ENCODE peak calls at places on chromosomes 2 and 18, in nine cellular contexts. H is GM23338, K is PC-3, T is GM23248, C is OCI-LY7, I is MM.1S, J is SK-N-SH, F is HCT116, U is neural progenitor cell. Y is an unnamed sample.

GRCh38 chr18:9690418-9691178 is 17.5 kb upstream of the RAB31 start:
- DNase-seq in H (no peak), I (no peak), U (no peak), F (no peak), T (no peak), C (no peak), K (no peak), J (no peak), Y (no peak)

GRCh38 chr2:108588070-108588668 is 53.9 kb downstream of the LIMS1 start:
- DNase-seq in H (no peak), C (peak), F (no peak), K (peak), T (peak), J (no peak), U (no peak), I (peak), Y (no peak)

GRCh38 chr2:214740867-214741266 is 68.6 kb downstream of the BARD1 start:
- DNase-seq in K (no peak), U (no peak), H (no peak), T (no peak), F (no peak), I (no peak), J (no peak), C (no peak), Y (no peak)

GRCh38 chr2:212956665-212957064 is 194.7 kb downstream of the IKZF2 start:
- DNase-seq in F (no peak), J (no peak), C (no peak), T (no peak), I (no peak), H (no peak), K (peak), U (no peak), Y (no peak)

GRCh38 chr2:3000968-3001367 is 376.6 kb downstream of the EIPR1 start:
- DNase-seq in U (no peak), J (no peak), K (no peak), I (no peak), C (no peak), H (no peak), F (no peak), T (no peak), Y (no peak)

GRCh38 chr2:20946494-20946893 is 97.4 kb downstream of the APOB start:
- DNase-seq in K (no peak), F (no peak), U (no peak), I (no peak), J (no peak), C (no peak), T (no peak), H (no peak), Y (no peak)

GRCh38 chr2:190443778-190444481 is 35.8 kb downstream of the MFSD6 start:
- DNase-seq in F (no peak), H (no peak), T (peak), C (no peak), J (peak), I (no peak), K (peak), U (no peak), Y (peak)

GRCh38 chr2:236667526-236667925 is 97.9 kb downstream of the ACKR3 start:
- DNase-seq in H (no peak), C (no peak), I (no peak), K (no peak), U (no peak), T (no peak), F (no peak), J (no peak), Y (no peak)

GRCh38 chr2:1071650-1072049 is 121.0 kb downstream of the SNTG2 start:
- DNase-seq in K (no peak), H (no peak), T (no peak), C (no peak), U (no peak), I (no peak), F (no peak), J (no peak), Y (no peak)

GRCh38 chr18:80229766-80230745 is 17.3 kb downstream of the PARD6G start:
- DNase-seq in I (no peak), C (no peak), T (no peak), J (no peak), F (no peak), H (no peak), U (no peak), K (peak), Y (no peak)

GRCh38 chr18:56639094-56639361 is 636 bp upstream of the TXNL1 start:
- DNase-seq in T (peak), C (peak), J (peak), I (no peak), U (peak), F (no peak), H (peak), K (peak), Y (no peak)

GRCh38 chr2:24152413-24153197 is 22.2 kb upstream of the FAM228A start:
- DNase-seq in T (no peak), F (no peak), I (no peak), U (no peak), C (no peak), J (no peak), K (no peak), H (no peak), Y (no peak)

GRCh38 chr2:23587330-23587729 is 202.4 kb downstream of the KLHL29 start:
- DNase-seq in C (no peak), T (no peak), H (no peak), F (no peak), I (no peak), U (no peak), K (no peak), J (peak), Y (no peak)

GRCh38 chr2:129936334-129936934 is 43.0 kb upstream of the RAB6C start:
- DNase-seq in U (peak), J (peak), C (no peak), T (peak), I (peak), H (peak), F (no peak), K (no peak), Y (peak)

GRCh38 chr2:229431331-229431954 is 160.4 kb upstream of the PID1 start:
- DNase-seq in H (peak), I (peak), K (peak), C (peak), F (peak), J (peak), T (peak), U (peak), Y (peak)

GRCh38 chr2:975095-975494 is 24.4 kb downstream of the SNTG2 start:
- DNase-seq in C (no peak), J (no peak), H (no peak), T (no peak), I (no peak), K (no peak), F (no peak), U (no peak), Y (no peak)

GRCh38 chr2:57892920-57893319 is 153.7 kb upstream of the VRK2 start:
- DNase-seq in I (no peak), H (no peak), K (no peak), F (no peak), U (no peak), T (no peak), C (no peak), J (no peak), Y (no peak)

GRCh38 chr18:73975266-73975665 is 172.4 kb downstream of the FBXO15 start:
- DNase-seq in K (no peak), T (no peak), U (no peak), C (no peak), I (no peak), H (no peak), F (no peak), J (no peak), Y (no peak)

GRCh38 chr2:30656079-30656478 is 151.2 kb downstream of the CAPN13 start:
- DNase-seq in U (no peak), H (no peak), C (no peak), J (no peak), I (no peak), F (no peak), K (no peak), T (peak), Y (no peak)

GRCh38 chr2:88181511-88181910 is 11.4 kb downstream of the THNSL2 start:
- DNase-seq in K (peak), H (no peak), F (no peak), J (no peak), T (peak), U (no peak), C (no peak), I (peak), Y (no peak)

GRCh38 chr2:220670461-220670979 is 901.6 kb downstream of the EPHA4 start:
- DNase-seq in J (no peak), K (no peak), C (no peak), F (no peak), H (no peak), U (peak), T (no peak), I (no peak), Y (no peak)

GRCh38 chr18:54702687-54703086 is 111.6 kb downstream of the DYNAP start:
- DNase-seq in U (no peak), J (no peak), K (no peak), C (no peak), I (no peak), H (no peak), T (peak), F (no peak), Y (no peak)

GRCh38 chr2:226524381-226524843 is 275.2 kb downstream of the IRS1 start:
- DNase-seq in H (no peak), I (no peak), K (no peak), U (no peak), C (no peak), F (no peak), J (no peak), T (peak), Y (peak)

GRCh38 chr2:1486670-1487069 is 73.4 kb downstream of the TPO start:
- DNase-seq in K (no peak), T (no peak), F (no peak), H (no peak), I (no peak), C (no peak), U (no peak), J (no peak), Y (no peak)

GRCh38 chr2:236619910-236620612 is 50.4 kb downstream of the ACKR3 start:
- DNase-seq in I (no peak), U (no peak), F (no peak), J (no peak), H (no peak), T (no peak), K (no peak), C (no peak), Y (no peak)

GRCh38 chr2:19911799-19912509 is 10.2 kb upstream of the TTC32 start:
- DNase-seq in T (peak), I (no peak), J (no peak), U (no peak), K (peak), F (peak), H (no peak), C (no peak), Y (no peak)

GRCh38 chr2:149075868-149076267 is 37.4 kb downstream of the LYPD6B start:
- DNase-seq in U (peak), K (no peak), F (no peak), H (no peak), J (no peak), C (no peak), I (no peak), T (no peak), Y (no peak)

GRCh38 chr18:41842886-41843285 is 112.1 kb upstream of the PIK3C3 start:
- DNase-seq in F (no peak), U (no peak), I (no peak), K (peak), T (peak), C (no peak), J (no peak), H (no peak), Y (no peak)

GRCh38 chr2:202109139-202109736 is 36.2 kb downstream of the KIAA2012 start:
- DNase-seq in C (no peak), F (no peak), H (no peak), J (no peak), T (no peak), U (no peak), K (no peak), I (no peak), Y (no peak)

GRCh38 chr2:159124931-159125467 is 156.6 kb downstream of the TANC1 start:
- DNase-seq in H (no peak), U (no peak), F (no peak), T (peak), I (no peak), C (no peak), J (no peak), K (peak), Y (peak)

GRCh38 chr2:218255441-218255840 is 5.4 kb upstream of the GPBAR1 start:
- DNase-seq in F (no peak), U (no peak), I (no peak), T (peak), K (no peak), J (no peak), C (no peak), H (no peak), Y (no peak)

GRCh38 chr2:40451926-40452605 is at the start of gene SLC8A1:
- DNase-seq in F (no peak), C (peak), I (peak), T (peak), J (peak), U (peak), K (no peak), H (peak), Y (peak)

GRCh38 chr2:44342854-44343253 is 18.4 kb downstream of the PREPL start:
- DNase-seq in I (peak), K (peak), T (peak), H (peak), F (no peak), U (peak), C (peak), J (peak), Y (peak)

GRCh38 chr2:9329497-9329896 is 93.8 kb downstream of the ITGB1BP1 start:
- DNase-seq in U (no peak), K (no peak), T (no peak), C (no peak), I (no peak), J (no peak), F (no peak), H (no peak), Y (no peak)

GRCh38 chr2:9332136-9332852 is 91.0 kb downstream of the ITGB1BP1 start:
- DNase-seq in C (no peak), K (no peak), J (no peak), H (no peak), T (no peak), I (no peak), U (no peak), F (no peak), Y (no peak)

GRCh38 chr2:9331704-9332103 is 91.6 kb downstream of the ITGB1BP1 start:
- DNase-seq in H (peak), C (no peak), T (no peak), I (no peak), U (no peak), J (no peak), F (no peak), K (no peak), Y (peak)

GRCh38 chr2:9328931-9329330 is 94.4 kb downstream of the ITGB1BP1 start:
- DNase-seq in U (no peak), K (no peak), T (no peak), H (no peak), C (no peak), F (no peak), J (no peak), I (no peak), Y (no peak)

DNA sequence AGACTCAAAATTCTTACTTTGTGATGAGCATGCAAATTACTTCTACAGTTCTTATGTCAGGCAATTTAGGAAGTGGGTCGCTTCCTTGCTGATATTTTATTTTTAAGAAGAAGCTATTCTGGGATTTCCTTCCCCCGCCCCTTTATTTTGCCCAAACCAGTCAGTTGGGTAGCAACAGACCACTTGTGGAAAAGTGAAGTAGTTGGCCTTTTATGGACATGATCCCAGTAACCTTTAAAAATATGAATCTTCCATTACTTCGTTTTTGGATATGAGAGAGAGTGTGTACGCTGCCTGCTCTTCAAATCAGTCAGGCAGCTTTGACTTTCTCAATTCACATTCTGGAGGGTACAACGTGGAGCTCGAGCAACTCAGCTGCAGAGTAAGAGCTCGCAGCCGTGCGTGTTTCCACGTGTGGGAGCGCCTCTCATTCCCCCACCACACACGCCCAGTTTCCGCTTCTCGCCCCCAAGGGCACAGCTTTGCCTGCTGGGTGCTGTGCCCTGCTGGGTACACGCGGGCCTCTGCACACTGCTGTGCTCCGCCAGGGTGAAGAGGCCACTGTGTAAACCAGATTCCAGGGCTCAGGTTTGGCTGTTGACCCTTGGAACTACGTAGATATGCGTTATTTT is 92.6 kb downstream of the ITGB1BP1 start:
- DNase-seq in U (no peak), I (no peak), K (no peak), T (no peak), H (no peak), F (no peak), C (no peak), J (no peak), Y (no peak)
- TF ChIP-seq EZH2phosphoT487 in U (no peak), I (no peak), K (no peak), T (no peak), H (no peak), F (no peak), C (no peak), J (no peak), Y (no peak)

GRCh38 chr2:142100967-142101366 is 29.8 kb downstream of the LRP1B start:
- DNase-seq in T (no peak), K (peak), F (no peak), H (no peak), U (no peak), C (no peak), J (no peak), I (no peak), Y (no peak)

GRCh38 chr2:142094233-142094632 is 36.6 kb downstream of the LRP1B start:
- DNase-seq in I (no peak), F (no peak), K (no peak), J (no peak), U (no peak), C (no peak), T (no peak), H (no peak), Y (no peak)

GRCh38 chr2:142100139-142100873 is 30.5 kb downstream of the LRP1B start:
- DNase-seq in J (no peak), K (no peak), H (no peak), I (no peak), C (no peak), F (no peak), U (no peak), T (no peak), Y (no peak)

GRCh38 chr2:142097711-142098110 is 33.1 kb downstream of the LRP1B start:
- DNase-seq in F (no peak), I (no peak), J (no peak), U (no peak), K (no peak), H (no peak), T (no peak), C (no peak), Y (no peak)

DNA sequence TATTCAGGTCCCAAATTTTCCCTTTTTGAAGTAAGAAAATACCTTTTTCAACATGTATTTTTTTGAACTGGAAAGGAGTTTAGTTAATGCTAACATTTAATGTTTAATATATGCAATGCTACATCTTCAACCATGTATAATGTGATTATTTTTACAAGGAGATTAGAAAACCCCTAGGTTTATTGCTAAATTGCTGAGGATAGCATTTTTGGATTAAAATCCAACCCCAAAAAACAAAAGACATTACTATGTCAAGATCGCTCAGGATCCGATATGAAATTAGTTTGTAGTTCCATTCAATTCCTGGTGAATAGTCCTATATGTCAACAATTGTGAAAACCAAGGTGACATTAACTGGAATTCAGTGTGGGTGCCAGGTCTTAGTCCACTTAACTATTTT is 35.2 kb downstream of the LRP1B start:
- DNase-seq in U (no peak), I (no peak), F (no peak), K (no peak), C (no peak), J (no peak), T (no peak), H (no peak), Y (no peak)
- TF ChIP-seq EZH2phosphoT487 in U (no peak), I (no peak), F (no peak), K (no peak), C (no peak), J (no peak), T (no peak), H (no peak), Y (no peak)

DNA sequence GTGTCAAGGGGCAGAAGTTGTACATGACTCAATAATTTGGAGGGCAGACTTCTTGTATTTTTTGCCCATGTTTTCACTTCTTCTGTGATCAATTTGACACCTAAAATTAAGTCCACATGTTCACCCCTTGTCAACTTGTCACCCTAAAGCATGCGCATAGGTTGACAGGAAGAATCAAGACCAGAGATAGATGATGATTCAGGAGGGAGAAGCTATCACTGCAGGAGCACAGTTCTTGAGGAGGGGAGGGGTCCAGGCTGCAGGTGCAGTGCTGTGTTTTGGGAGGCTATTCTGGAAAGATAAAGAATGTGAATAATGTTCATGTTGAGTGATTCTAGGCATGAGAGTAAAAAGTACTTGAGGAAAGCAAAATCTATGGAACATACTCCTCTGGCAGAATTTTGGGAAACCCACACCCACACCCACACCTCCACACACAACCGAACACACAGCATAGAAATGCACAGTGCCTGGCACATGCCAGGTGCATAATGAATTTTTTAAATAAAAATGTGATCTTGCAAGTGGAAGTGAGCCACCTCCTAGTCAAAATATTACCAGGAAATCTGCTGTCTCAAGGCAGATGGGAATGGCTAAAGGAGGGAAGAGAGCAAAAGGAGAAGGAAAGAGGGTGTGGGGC is 249.2 kb upstream of the MEX3C start:
- DNase-seq in J (no peak), C (no peak), I (peak), F (no peak), U (no peak), H (no peak), K (no peak), T (no peak), Y (no peak)
- TF ChIP-seq EZH2phosphoT487 in J (no peak), C (no peak), I (no peak), F (no peak), U (no peak), H (no peak), K (no peak), T (no peak), Y (no peak)

GRCh38 chr2:26670171-26670570 is 22.4 kb upstream of the KCNK3 start:
- DNase-seq in H (no peak), T (peak), U (no peak), F (no peak), K (peak), C (no peak), I (no peak), J (no peak), Y (peak)

GRCh38 chr2:26669099-26669498 is 23.4 kb upstream of the KCNK3 start:
- DNase-seq in K (peak), F (no peak), J (no peak), T (no peak), U (no peak), C (no peak), I (no peak), H (no peak), Y (no peak)

GRCh38 chr2:26670931-26671460 is 21.5 kb upstream of the KCNK3 start:
- DNase-seq in J (no peak), C (no peak), H (no peak), K (peak), I (no peak), T (no peak), U (no peak), F (no peak), Y (no peak)

GRCh38 chr2:26668041-26668440 is 24.5 kb upstream of the KCNK3 start:
- DNase-seq in K (no peak), C (no peak), I (no peak), U (no peak), T (no peak), J (no peak), F (no peak), H (no peak), Y (no peak)

DNA sequence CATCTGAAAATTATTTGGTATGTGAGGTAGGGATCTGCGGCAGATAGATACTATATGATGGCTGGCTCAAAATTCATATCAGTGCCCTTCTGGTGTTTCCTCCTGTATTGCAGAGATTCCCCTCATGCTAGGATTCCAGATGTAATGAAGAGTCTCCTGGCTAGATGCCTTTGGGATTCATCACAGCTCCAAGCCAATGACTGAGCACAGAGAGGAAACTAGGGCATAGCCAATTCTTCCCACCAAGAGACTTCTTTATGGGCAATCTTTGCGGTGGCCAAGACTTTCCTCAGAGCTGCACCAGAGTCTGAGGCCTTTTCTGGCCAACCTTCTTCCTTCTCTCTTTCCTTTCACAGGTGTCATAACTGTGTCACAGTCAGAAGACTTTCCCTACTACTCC is 25.5 kb upstream of the CIB4 start:
- DNase-seq in F (no peak), J (no peak), T (peak), K (peak), U (no peak), I (no peak), C (no peak), H (no peak), Y (no peak)
- TF ChIP-seq EZH2phosphoT487 in F (no peak), J (no peak), T (no peak), K (no peak), U (no peak), I (no peak), C (no peak), H (no peak), Y (no peak)

Y was measured in hepatocyte.